ENCODE peak calls at places on chromosomes 2 and 18, in seven cellular contexts. B is A549, U is neuronal stem cell, T is mammary epithelial cell, H is IMR-90, M is fibroblast of lung, R is HCT116. F is an unnamed sample.

GRCh38 chr2:242064364-242065250 is 195.1 kb downstream of the RTP5 start:
- DNase-seq in U (no peak), R (no peak), T (no peak), H (no peak), M (no peak), B (no peak), F (no peak)

GRCh38 chr2:70580352-70580751 is 26.7 kb upstream of the TGFA start:
- DNase-seq in R (no peak), U (no peak), M (no peak), H (no peak), T (no peak), B (no peak), F (no peak)

GRCh38 chr2:220575963-220576362 is 948.5 kb downstream of the SLC4A3 start:
- DNase-seq in T (peak; percentile 43), H (no peak), M (peak; percentile 84), B (no peak), U (no peak), R (no peak), F (no peak)

GRCh38 chr2:27322301-27322765 is 564 bp downstream of the MPV17 start:
- DNase-seq in U (no peak), H (peak; percentile 8), B (no peak), M (peak; percentile 17), R (no peak), T (no peak), F (peak; percentile 48)

GRCh38 chr2:241017228-241017940 is 19.0 kb downstream of the SNED1 start:
- DNase-seq in M (no peak), B (no peak), U (no peak), R (no peak), H (no peak), T (no peak), F (no peak)

GRCh38 chr18:77944533-77944932 is 694.9 kb downstream of the GALR1 start:
- DNase-seq in B (no peak), T (no peak), H (no peak), M (no peak), R (no peak), U (no peak), F (no peak)

GRCh38 chr2:53087282-53087882 is 680.2 kb upstream of the CHAC2 start:
- DNase-seq in M (peak; percentile 66), T (peak; percentile 67), U (no peak), R (no peak), B (no peak), H (peak; percentile 80), F (peak; percentile 69)

GRCh38 chr2:179107737-179108136 is 57.8 kb upstream of the CCDC141 start:
- DNase-seq in M (peak; percentile 27), U (no peak), H (peak; percentile 46), R (no peak), B (no peak), T (no peak), F (peak; percentile 58)

GRCh38 chr2:192952254-192952653 is 757.5 kb upstream of the TMEFF2 start:
- DNase-seq in T (no peak), H (no peak), R (no peak), M (no peak), B (no peak), U (no peak), F (no peak)
- H3K4me3 ChIP-seq in T (no peak overlapping the region), H (no peak overlapping the region), R (no peak overlapping the region), M (no peak overlapping the region), B (no peak overlapping the region), U (no peak overlapping the region), F (no peak overlapping the region)

DNA sequence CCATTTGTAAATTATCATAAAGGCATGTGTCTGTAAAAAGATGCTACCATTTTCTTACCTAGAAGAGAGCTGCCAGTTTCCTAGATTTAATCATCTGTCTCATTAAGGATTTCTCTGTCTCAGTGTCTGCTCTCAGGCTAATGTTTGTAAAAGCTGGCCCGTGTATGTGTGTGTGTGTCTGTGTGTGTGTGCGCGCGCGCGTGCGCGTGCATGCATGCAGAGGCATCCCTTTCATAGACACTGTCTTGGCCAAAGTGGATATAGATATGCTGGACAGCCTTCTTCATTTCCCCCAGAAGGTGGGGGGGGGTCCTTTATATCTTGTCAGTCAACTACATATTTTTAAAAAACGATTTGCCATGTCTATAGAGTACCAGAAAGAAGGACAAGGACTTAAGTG is 19.0 kb downstream of the MGAT5 start:
- DNase-seq in M (no peak), H (no peak), B (no peak), T (no peak), U (no peak), R (no peak), F (no peak)
- H3K4me2 ChIP-seq in M (no peak overlapping the region), H (no peak overlapping the region), B (no peak overlapping the region), T (no peak overlapping the region), U (no peak overlapping the region), R (no peak overlapping the region), F (no peak overlapping the region)

GRCh38 chr18:62954341-62954740 is 239.0 kb downstream of the PHLPP1 start:
- DNase-seq in B (no peak), H (peak; percentile 52), T (peak; percentile 17), R (no peak), U (no peak), M (peak; percentile 78), F (no peak)
- H3K4me3 ChIP-seq in B (no peak overlapping the region), H (no peak overlapping the region), T (no peak overlapping the region), R (no peak overlapping the region), U (no peak overlapping the region), M (no peak overlapping the region), F (no peak overlapping the region)

GRCh38 chr2:69253033-69253535 is 133.9 kb downstream of the GFPT1 start:
- DNase-seq in B (no peak), U (no peak), R (no peak), T (no peak), H (peak; percentile 20), M (peak; percentile 64), F (peak; percentile 63)
- H3K4me2 ChIP-seq in B (peak overlapping the region; percentile 67), U (no peak overlapping the region), R (no peak overlapping the region), T (no peak overlapping the region), H (peak overlapping the region; percentile 16), M (peak overlapping the region; percentile 9), F (peak overlapping the region; percentile 70)

GRCh38 chr2:176123483-176123843 is 944 bp downstream of the HOXD9 start:
- DNase-seq in M (no peak), T (no peak), R (no peak), U (no peak), B (no peak), H (no peak), F (no peak)
- H3K4me3 ChIP-seq in M (no peak overlapping the region), T (no peak overlapping the region), R (no peak overlapping the region), U (no peak overlapping the region), B (no peak overlapping the region), H (no peak overlapping the region), F (peak overlapping the region; percentile 70)

DNA sequence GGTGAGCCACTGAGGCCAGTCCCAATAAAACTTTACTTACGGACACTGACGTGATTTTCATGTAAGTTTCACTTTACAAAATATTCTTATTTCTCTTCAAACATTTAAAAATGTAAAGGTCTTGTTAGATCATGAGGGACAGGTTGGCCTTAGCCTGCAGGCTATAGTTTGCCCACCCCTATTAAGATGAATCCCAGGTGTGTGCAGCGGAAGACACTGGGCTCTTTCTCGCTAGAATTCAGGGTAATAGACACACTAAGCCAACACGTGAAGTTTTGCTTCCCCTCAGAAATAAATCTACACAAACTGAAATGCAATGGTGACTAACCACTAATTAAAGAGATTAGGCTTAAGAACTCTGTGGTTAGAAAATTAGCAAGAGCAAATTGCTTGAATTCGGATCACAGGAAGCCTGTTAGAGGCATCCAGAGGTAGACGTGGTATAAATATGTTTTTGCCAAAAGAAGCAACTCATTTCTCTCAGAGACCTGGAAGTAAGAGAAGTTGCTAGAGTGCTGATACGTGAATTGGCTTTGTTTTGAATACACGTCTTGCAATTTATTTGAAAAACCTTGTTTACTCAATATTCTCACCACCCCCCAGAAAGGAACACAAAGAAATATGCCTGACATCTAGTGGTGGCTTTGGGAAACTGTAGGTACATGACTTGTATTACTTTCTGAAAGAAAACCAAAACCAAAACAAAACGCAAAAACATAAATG is 151.6 kb downstream of the DTNB start:
- DNase-seq in B (peak; percentile 28), R (peak; percentile 35), H (peak; percentile 81), U (peak; percentile 26), T (peak; percentile 49), M (peak; percentile 62), F (peak; percentile 81)
- H3K4me2 ChIP-seq in B (peak overlapping the region; percentile 65), R (no peak overlapping the region), H (peak overlapping the region; percentile 93), U (no peak overlapping the region), T (peak overlapping the region; percentile 45), M (peak overlapping the region; percentile 82), F (peak overlapping the region; percentile 74)

GRCh38 chr2:223051580-223052375 is at the start of gene KCNE4:
- DNase-seq in R (no peak), U (no peak), T (no peak), M (peak; percentile 52), H (peak; percentile 82), B (no peak), F (peak; percentile 75)
- H3K4me3 ChIP-seq in R (no peak within 1 kb of the TSS), U (no peak within 1 kb of the TSS), T (no peak within 1 kb of the TSS), M (peak within 1 kb of the TSS; percentile 75), H (peak within 1 kb of the TSS; percentile 41), B (peak within 1 kb of the TSS; percentile 43), F (peak within 1 kb of the TSS; percentile 82)

DNA sequence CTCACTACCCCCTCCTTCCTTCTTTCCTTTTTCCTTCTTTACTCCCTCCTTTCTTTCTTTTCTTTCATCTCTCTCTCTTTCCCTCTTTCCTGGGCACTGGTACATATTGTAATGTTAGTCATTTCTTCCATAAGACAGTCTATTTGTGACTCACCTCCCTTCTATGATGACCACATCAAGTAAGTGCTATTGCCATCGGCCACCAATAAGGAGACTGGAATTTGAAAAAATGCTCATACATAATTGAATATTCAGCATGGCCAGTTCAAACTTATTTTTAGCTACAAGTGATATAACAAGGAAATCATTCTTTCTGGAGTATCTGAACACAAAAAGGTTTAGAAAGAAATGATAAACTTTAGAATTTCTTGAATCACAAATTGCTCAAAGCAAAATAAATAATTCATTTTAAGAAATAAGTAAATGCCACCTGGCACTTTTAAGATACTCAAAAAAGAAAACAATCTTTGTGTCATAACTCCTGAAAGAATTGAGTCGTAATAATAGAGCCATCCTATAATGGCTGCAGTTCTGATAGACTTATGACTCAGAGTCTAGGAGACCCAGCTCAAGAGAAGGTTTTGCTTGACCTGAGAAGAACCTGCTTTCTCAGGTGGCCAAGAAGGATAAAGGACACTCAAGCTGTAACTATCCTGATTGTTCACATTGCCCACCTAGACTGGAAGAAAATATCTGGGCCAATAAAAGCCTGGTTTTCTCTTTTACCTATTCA is 51.6 kb upstream of the CCBE1 start:
- DNase-seq in M (peak; percentile 97), R (peak; percentile 41), T (peak; percentile 76), B (no peak), H (peak; percentile 93), U (no peak), F (peak; percentile 96)
- H3K4me2 ChIP-seq in M (no peak overlapping the region), R (peak overlapping the region; percentile 35), T (peak overlapping the region; percentile 52), B (peak overlapping the region; percentile 38), H (peak overlapping the region; percentile 71), U (no peak overlapping the region), F (peak overlapping the region; percentile 74)

F was measured in GM23248.